ENCODE peak calls at places on chromosome 10, in five cellular contexts. N is PC-9, A is cardiac muscle cell, T is heart right ventricle, M is prostate gland. U is an unnamed sample.

GRCh38 chr10:133378251-133379096 is 588 bp upstream of the PAOX start:
- DNase-seq in N (peak; percentile 37), A (peak; percentile 74), T (peak; percentile 76), M (peak; percentile 44), U (peak; percentile 32)

GRCh38 chr10:86868353-86868752 is 89.1 kb downstream of the MMRN2 start:
- DNase-seq in N (no peak), A (peak; percentile 81), T (no peak), M (no peak), U (peak; percentile 97)

GRCh38 chr10:132459252-132460028 is 62.4 kb downstream of the PWWP2B start:
- DNase-seq in N (no peak), A (no peak), T (peak; percentile 12), M (no peak), U (no peak)

GRCh38 chr10:2772135-2772534 is 295.2 kb upstream of the PFKP start:
- DNase-seq in N (no peak), A (no peak), T (no peak), M (no peak), U (no peak)

GRCh38 chr10:55400075-55400474 is 599.0 kb upstream of the PCDH15 start:
- DNase-seq in N (no peak), A (no peak), T (no peak), M (no peak), U (no peak)

GRCh38 chr10:122054046-122055025 is 65.4 kb downstream of the TACC2 start:
- DNase-seq in N (no peak), A (peak; percentile 84), T (peak; percentile 64), M (no peak), U (peak; percentile 71)

GRCh38 chr10:7111574-7111973 is 299.3 kb downstream of the SFMBT2 start:
- DNase-seq in N (no peak), A (no peak), T (no peak), M (no peak), U (no peak)

GRCh38 chr10:78904196-78904595 is 164.6 kb upstream of the ZMIZ1 start:
- DNase-seq in N (no peak), A (no peak), T (no peak), M (no peak), U (no peak)

GRCh38 chr10:34908472-34908871 is 93.4 kb upstream of the PARD3 start:
- DNase-seq in N (no peak), A (no peak), T (no peak), M (no peak), U (no peak)

GRCh38 chr10:23099816-23100215 is 4.4 kb downstream of the MSRB2 start:
- DNase-seq in N (no peak), A (no peak), T (no peak), M (no peak), U (no peak)

DNA sequence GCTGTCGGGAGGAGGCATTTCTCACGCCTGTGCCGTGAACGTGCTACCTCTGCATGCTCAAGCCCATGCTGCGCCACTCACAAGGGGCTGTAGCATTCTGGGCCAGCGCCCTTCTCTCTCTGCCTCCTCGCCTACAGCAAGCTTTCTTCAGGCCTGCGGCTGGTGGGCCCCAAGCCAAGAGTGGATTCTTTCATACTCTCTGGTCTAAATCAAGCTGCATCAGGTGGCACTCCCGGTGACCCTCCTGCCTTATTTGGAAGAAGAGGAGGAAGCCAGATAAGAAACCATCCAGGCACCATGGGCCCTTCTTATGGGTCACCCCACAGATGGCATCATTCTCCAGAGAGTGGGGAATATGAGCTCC is 86.7 kb upstream of the DUSP5 start:
- DNase-seq in N (peak; percentile 86), A (peak; percentile 83), T (no peak), M (no peak), U (no peak)
- H3K4me1 ChIP-seq in N (peaks cover 90% of the 10 kb centered on the region), A (peaks cover 64% of the 10 kb centered on the region), T (peaks cover 55% of the 10 kb centered on the region), M (no peaks in the 10 kb centered on the region), U (no peaks in the 10 kb centered on the region)

GRCh38 chr10:119131512-119132240 is 27.8 kb downstream of the DENND10 start:
- DNase-seq in N (no peak), A (no peak), T (no peak), M (no peak), U (no peak)
- H3K4me1 ChIP-seq in N (no peaks in the 10 kb centered on the region), A (no peaks in the 10 kb centered on the region), T (peaks cover 70% of the 10 kb centered on the region), M (no peaks in the 10 kb centered on the region), U (no peaks in the 10 kb centered on the region)

DNA sequence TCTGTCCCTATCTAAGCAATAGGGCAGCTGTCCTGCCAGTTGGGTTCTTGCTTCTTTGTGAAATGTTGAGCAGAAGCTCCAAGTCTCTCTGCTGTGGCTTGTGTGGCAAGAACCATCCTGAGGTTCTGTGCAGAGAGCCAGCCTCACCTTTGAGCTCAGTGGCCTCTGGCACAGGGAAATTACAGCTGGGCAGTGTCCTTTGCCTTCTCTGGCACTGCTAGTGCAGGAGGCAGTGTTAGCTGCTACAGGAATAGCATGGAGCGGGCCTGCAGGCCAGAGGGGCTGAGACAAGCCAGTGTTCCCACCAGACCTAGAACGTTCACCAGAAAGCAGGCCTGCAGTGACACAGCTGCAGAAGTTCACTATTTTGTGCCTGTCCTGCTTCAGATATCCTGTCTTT is 1.8 kb downstream of the PRXL2A start:
- DNase-seq in N (no peak), A (no peak), T (peak; percentile 37), M (no peak), U (no peak)
- H3K4me1 ChIP-seq in N (peaks cover 24% of the 10 kb centered on the region), A (peaks cover 51% of the 10 kb centered on the region), T (peaks cover 77% of the 10 kb centered on the region), M (peaks cover 28% of the 10 kb centered on the region), U (no peaks in the 10 kb centered on the region)

DNA sequence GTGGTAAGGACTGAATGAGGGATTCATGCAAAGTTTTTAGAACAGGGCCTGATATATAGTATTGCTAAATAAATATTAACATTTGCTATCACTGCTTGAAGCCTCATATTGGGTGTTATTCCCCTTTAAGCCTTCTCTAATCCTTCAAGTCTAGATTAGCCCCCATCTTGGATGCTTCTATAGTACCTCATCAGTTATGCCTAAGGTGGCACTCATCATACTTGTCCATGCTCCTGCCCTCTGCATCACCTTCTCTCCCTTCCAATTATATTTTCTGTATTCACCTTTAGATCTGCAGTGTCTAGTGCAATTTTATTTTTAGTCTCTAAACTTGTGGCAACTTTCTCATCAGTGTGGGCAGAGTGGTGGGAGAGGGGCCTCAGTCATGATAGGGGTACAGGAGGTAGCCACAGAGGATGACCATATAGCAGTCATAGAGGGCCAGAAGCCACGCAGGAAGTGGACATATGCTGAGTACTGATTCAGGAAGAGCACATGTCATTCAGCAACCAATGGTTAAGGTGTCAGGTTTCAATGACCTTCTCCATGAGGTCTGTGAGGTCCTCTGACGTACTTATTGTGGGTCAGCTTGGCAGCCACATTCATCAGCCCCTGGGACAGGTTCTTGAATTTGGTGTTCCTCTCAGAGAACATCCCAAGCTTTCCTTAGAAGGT is 2.5 kb downstream of the ENTPD1 start:
- DNase-seq in N (no peak), A (no peak), T (no peak), M (no peak), U (no peak)
- H3K4me1 ChIP-seq in N (no peaks in the 10 kb centered on the region), A (peaks cover 9% of the 10 kb centered on the region), T (peaks cover 65% of the 10 kb centered on the region), M (peaks cover 3% of the 10 kb centered on the region), U (no peaks in the 10 kb centered on the region)